ENCODE peak calls at places on chromosomes 3 and 15, in six cellular contexts. One of them, this sample, is unnamed. For H3K4me1, the result is how much of the 10 kb centered on the place peaks cover.

GRCh38 chr15:40536501-40536900 is 28.3 kb downstream of the CCDC32 start:
- DNase-seq in neural progenitor cell: no peak
- DNase-seq in GM23338: no peak
- DNase-seq in PC-9: no peak
- DNase-seq in HCT116: no peak
- DNase-seq in IMR-90: peak
- DNase-seq in this sample: no peak

GRCh38 chr15:81023483-81024264 is 23.0 kb downstream of the TLNRD1 start:
- DNase-seq in neural progenitor cell: no peak
- DNase-seq in GM23338: no peak
- DNase-seq in PC-9: peak
- DNase-seq in HCT116: no peak
- DNase-seq in IMR-90: peak
- DNase-seq in this sample: no peak

GRCh38 chr3:188914556-188914955 is 257.2 kb upstream of the TPRG1 start:
- DNase-seq in neural progenitor cell: no peak
- DNase-seq in GM23338: no peak
- DNase-seq in PC-9: no peak
- DNase-seq in HCT116: no peak
- DNase-seq in IMR-90: peak
- DNase-seq in this sample: no peak

GRCh38 chr15:25989327-25989726 is 126.2 kb upstream of the ATP10A start:
- DNase-seq in neural progenitor cell: no peak
- DNase-seq in GM23338: peak
- DNase-seq in PC-9: no peak
- DNase-seq in HCT116: no peak
- DNase-seq in IMR-90: no peak
- DNase-seq in this sample: no peak

GRCh38 chr3:194800014-194800413 is 114.3 kb downstream of the FAM43A start:
- DNase-seq in neural progenitor cell: no peak
- DNase-seq in GM23338: no peak
- DNase-seq in PC-9: no peak
- DNase-seq in HCT116: no peak
- DNase-seq in IMR-90: no peak
- DNase-seq in this sample: no peak

GRCh38 chr3:182259579-182259978 is 533.7 kb upstream of the ATP11B start:
- DNase-seq in neural progenitor cell: peak
- DNase-seq in GM23338: peak
- DNase-seq in PC-9: no peak
- DNase-seq in HCT116: no peak
- DNase-seq in IMR-90: no peak
- DNase-seq in this sample: no peak

GRCh38 chr15:74541494-74542191 is 623 bp downstream of the ARID3B start:
- DNase-seq in neural progenitor cell: peak
- DNase-seq in GM23338: peak
- DNase-seq in PC-9: no peak
- DNase-seq in HCT116: no peak
- DNase-seq in IMR-90: peak
- DNase-seq in this sample: peak

GRCh38 chr15:58442122-58442521 is 10.3 kb downstream of the LIPC start:
- DNase-seq in neural progenitor cell: no peak
- DNase-seq in GM23338: no peak
- DNase-seq in PC-9: no peak
- DNase-seq in HCT116: no peak
- DNase-seq in IMR-90: no peak
- DNase-seq in this sample: no peak

GRCh38 chr3:138417559-138417982 is 16.8 kb upstream of the ESYT3 start:
- DNase-seq in neural progenitor cell: peak
- DNase-seq in GM23338: peak
- DNase-seq in PC-9: peak
- DNase-seq in HCT116: peak
- DNase-seq in IMR-90: peak
- DNase-seq in this sample: peak

GRCh38 chr3:187679638-187680396 is 9.6 kb upstream of the SST start:
- DNase-seq in neural progenitor cell: peak
- DNase-seq in GM23338: peak
- DNase-seq in PC-9: peak
- DNase-seq in HCT116: peak
- DNase-seq in IMR-90: peak
- DNase-seq in this sample: peak

GRCh38 chr15:42048821-42049200 is 28.0 kb upstream of the PLA2G4E start:
- DNase-seq in neural progenitor cell: no peak
- DNase-seq in GM23338: peak
- DNase-seq in PC-9: no peak
- DNase-seq in HCT116: no peak
- DNase-seq in IMR-90: no peak
- DNase-seq in this sample: no peak

GRCh38 chr3:143090966-143091365 is 28.6 kb upstream of the CHST2 start:
- DNase-seq in neural progenitor cell: no peak
- DNase-seq in GM23338: no peak
- DNase-seq in PC-9: no peak
- DNase-seq in HCT116: no peak
- DNase-seq in IMR-90: no peak
- DNase-seq in this sample: no peak

GRCh38 chr3:163939926-163940325 is 1138.4 kb downstream of the SI start:
- DNase-seq in neural progenitor cell: peak
- DNase-seq in GM23338: peak
- DNase-seq in PC-9: peak
- DNase-seq in HCT116: peak
- DNase-seq in IMR-90: no peak
- DNase-seq in this sample: no peak

GRCh38 chr3:108394563-108394962 is 98.2 kb downstream of the HHLA2 start:
- DNase-seq in neural progenitor cell: no peak
- DNase-seq in GM23338: no peak
- DNase-seq in PC-9: no peak
- DNase-seq in HCT116: no peak
- DNase-seq in IMR-90: no peak
- DNase-seq in this sample: no peak

GRCh38 chr3:14456794-14457193 is 54.4 kb downstream of the SLC6A6 start:
- DNase-seq in neural progenitor cell: no peak
- DNase-seq in GM23338: no peak
- DNase-seq in PC-9: no peak
- DNase-seq in HCT116: no peak
- DNase-seq in IMR-90: no peak
- DNase-seq in this sample: no peak

GRCh38 chr3:148881286-148881685 is 16.2 kb downstream of the CPA3 start:
- DNase-seq in neural progenitor cell: no peak
- DNase-seq in GM23338: no peak
- DNase-seq in PC-9: no peak
- DNase-seq in HCT116: no peak
- DNase-seq in IMR-90: peak
- DNase-seq in this sample: no peak

GRCh38 chr15:39627456-39628130 is 46.7 kb downstream of the THBS1 start:
- DNase-seq in neural progenitor cell: no peak
- DNase-seq in GM23338: no peak
- DNase-seq in PC-9: no peak
- DNase-seq in HCT116: no peak
- DNase-seq in IMR-90: no peak
- DNase-seq in this sample: no peak

GRCh38 chr3:55247666-55248065 is 239.4 kb downstream of the WNT5A start:
- DNase-seq in neural progenitor cell: no peak
- DNase-seq in GM23338: no peak
- DNase-seq in PC-9: no peak
- DNase-seq in HCT116: no peak
- DNase-seq in IMR-90: peak
- DNase-seq in this sample: no peak

GRCh38 chr15:82680200-82681102 is 29.2 kb downstream of the AP3B2 start:
- DNase-seq in neural progenitor cell: peak
- DNase-seq in GM23338: peak
- DNase-seq in PC-9: no peak
- DNase-seq in HCT116: no peak
- DNase-seq in IMR-90: no peak
- DNase-seq in this sample: peak

GRCh38 chr3:18419232-18419631 is 5.9 kb downstream of the SATB1 start:
- DNase-seq in neural progenitor cell: no peak
- DNase-seq in GM23338: no peak
- DNase-seq in PC-9: no peak
- DNase-seq in HCT116: no peak
- DNase-seq in IMR-90: no peak
- DNase-seq in this sample: no peak

GRCh38 chr3:174243194-174243593 is 615.9 kb upstream of the NAALADL2 start:
- DNase-seq in neural progenitor cell: no peak
- DNase-seq in GM23338: no peak
- DNase-seq in PC-9: no peak
- DNase-seq in HCT116: no peak
- DNase-seq in IMR-90: peak
- DNase-seq in this sample: no peak

GRCh38 chr3:169581633-169582032 is 81.9 kb downstream of the MECOM start:
- DNase-seq in neural progenitor cell: peak
- DNase-seq in GM23338: no peak
- DNase-seq in PC-9: no peak
- DNase-seq in HCT116: no peak
- DNase-seq in IMR-90: peak
- DNase-seq in this sample: no peak

GRCh38 chr3:177931346-177931745 is 604.9 kb upstream of the KCNMB2 start:
- DNase-seq in neural progenitor cell: no peak
- DNase-seq in GM23338: no peak
- DNase-seq in PC-9: no peak
- DNase-seq in HCT116: no peak
- DNase-seq in IMR-90: no peak
- DNase-seq in this sample: no peak

DNA sequence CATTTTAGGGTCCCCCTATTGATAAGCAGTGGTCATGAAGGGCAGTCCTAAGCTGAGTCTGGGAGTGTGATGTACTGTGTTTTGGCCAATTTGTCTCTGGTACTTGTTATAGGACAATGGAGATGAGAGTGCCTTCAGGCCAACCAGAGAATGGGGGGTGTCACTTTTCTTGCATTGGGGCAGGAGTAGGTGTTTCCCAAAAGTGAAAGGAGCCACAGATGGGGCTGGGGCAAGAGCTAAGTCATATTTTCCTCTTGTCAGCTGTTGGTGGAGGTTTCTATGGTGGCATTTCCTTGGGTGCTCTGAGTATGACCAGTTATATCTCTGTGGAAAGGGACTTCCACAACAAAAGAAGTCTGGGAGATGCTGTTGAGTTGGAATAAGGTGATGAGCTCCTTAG is 24.7 kb upstream of the BSN start:
- DNase-seq in neural progenitor cell: no peak
- DNase-seq in GM23338: no peak
- DNase-seq in PC-9: no peak
- DNase-seq in HCT116: no peak
- DNase-seq in IMR-90: no peak
- DNase-seq in this sample: no peak
- H2AFZ ChIP-seq in neural progenitor cell: no peak
- H2AFZ ChIP-seq in GM23338: no peak
- H2AFZ ChIP-seq in PC-9: no peak
- H2AFZ ChIP-seq in HCT116: no peak
- H2AFZ ChIP-seq in IMR-90: no peak
- H2AFZ ChIP-seq in this sample: no peak

DNA sequence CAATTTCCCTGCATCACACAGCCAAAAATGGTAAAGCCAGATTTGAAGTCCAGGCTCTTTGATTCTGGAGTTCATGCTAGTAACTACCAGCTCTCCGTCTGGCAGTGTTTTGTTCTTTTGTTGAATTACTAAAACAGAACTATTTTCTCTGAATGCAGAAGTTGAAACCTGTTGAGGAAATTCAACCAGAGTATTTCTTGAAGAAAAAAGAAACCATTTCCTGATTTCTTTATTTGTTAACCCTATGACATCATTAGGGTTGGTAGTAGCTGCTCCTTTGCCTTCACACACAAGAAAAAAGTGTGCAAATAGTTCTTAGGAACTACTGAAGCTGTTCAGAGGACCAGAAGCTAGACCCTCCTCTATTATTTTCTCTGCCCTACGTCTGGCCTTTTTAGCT is 34.4 kb downstream of the CRTC3 start:
- DNase-seq in neural progenitor cell: no peak
- DNase-seq in GM23338: no peak
- DNase-seq in PC-9: no peak
- DNase-seq in HCT116: no peak
- DNase-seq in IMR-90: no peak
- DNase-seq in this sample: peak
- H3K4me1 ChIP-seq in neural progenitor cell: under half
- H3K4me1 ChIP-seq in GM23338: under half
- H3K4me1 ChIP-seq in PC-9: under half
- H3K4me1 ChIP-seq in HCT116: under half
- H3K4me1 ChIP-seq in IMR-90: under half
- H3K4me1 ChIP-seq in this sample: under half

GRCh38 chr3:4196748-4197147 is 106.4 kb upstream of the SETMAR start:
- DNase-seq in neural progenitor cell: no peak
- DNase-seq in GM23338: no peak
- DNase-seq in PC-9: no peak
- DNase-seq in HCT116: no peak
- DNase-seq in IMR-90: no peak
- DNase-seq in this sample: no peak
- H3K4me2 ChIP-seq in neural progenitor cell: no peak
- H3K4me2 ChIP-seq in GM23338: no peak
- H3K4me2 ChIP-seq in PC-9: no peak
- H3K4me2 ChIP-seq in HCT116: no peak
- H3K4me2 ChIP-seq in IMR-90: no peak
- H3K4me2 ChIP-seq in this sample: no peak

GRCh38 chr15:76338555-76339301 is 2.2 kb downstream of the ISL2 start:
- DNase-seq in neural progenitor cell: peak
- DNase-seq in GM23338: no peak
- DNase-seq in PC-9: no peak
- DNase-seq in HCT116: no peak
- DNase-seq in IMR-90: no peak
- DNase-seq in this sample: peak

GRCh38 chr15:76341366-76342045 is 4.9 kb downstream of the ISL2 start:
- DNase-seq in neural progenitor cell: peak
- DNase-seq in GM23338: peak
- DNase-seq in PC-9: no peak
- DNase-seq in HCT116: no peak
- DNase-seq in IMR-90: no peak
- DNase-seq in this sample: no peak

GRCh38 chr15:76339302-76340197 is 3.0 kb downstream of the ISL2 start:
- DNase-seq in neural progenitor cell: peak
- DNase-seq in GM23338: peak
- DNase-seq in PC-9: no peak
- DNase-seq in HCT116: no peak
- DNase-seq in IMR-90: no peak
- DNase-seq in this sample: peak

GRCh38 chr15:76340802-76341365 is 4.3 kb downstream of the ISL2 start:
- DNase-seq in neural progenitor cell: peak
- DNase-seq in GM23338: peak
- DNase-seq in PC-9: peak
- DNase-seq in HCT116: no peak
- DNase-seq in IMR-90: no peak
- DNase-seq in this sample: no peak

DNA sequence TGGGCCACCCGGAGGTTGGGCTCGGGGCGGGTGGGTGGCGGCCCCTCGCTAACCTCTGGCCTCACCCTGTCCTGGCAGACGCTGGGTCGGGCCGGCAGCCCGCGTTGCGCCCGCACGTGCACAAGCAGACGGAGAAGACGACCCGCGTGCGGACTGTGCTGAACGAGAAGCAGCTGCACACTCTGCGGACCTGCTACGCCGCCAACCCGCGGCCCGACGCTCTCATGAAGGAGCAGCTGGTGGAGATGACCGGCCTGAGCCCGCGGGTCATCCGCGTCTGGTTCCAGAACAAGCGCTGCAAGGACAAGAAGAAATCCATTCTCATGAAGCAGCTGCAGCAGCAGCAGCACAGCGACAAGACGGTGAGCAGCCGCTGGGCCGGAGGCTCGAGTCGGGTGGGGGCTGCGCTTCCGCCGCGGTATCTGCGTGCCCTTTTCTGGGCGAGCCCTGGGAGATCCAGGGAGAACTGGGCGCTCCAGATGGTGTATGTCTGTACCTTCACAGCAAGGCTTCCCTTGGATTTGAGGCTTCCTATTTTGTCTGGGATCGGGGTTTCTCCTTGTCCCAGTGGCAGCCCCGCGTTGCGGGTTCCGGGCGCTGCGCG is 3.7 kb downstream of the ISL2 start:
- DNase-seq in neural progenitor cell: peak
- DNase-seq in GM23338: peak
- DNase-seq in PC-9: no peak
- DNase-seq in HCT116: no peak
- DNase-seq in IMR-90: no peak
- DNase-seq in this sample: no peak
- H2AFZ ChIP-seq in neural progenitor cell: peak
- H2AFZ ChIP-seq in GM23338: peak
- H2AFZ ChIP-seq in PC-9: no peak
- H2AFZ ChIP-seq in HCT116: no peak
- H2AFZ ChIP-seq in IMR-90: peak
- H2AFZ ChIP-seq in this sample: no peak